ENCODE peak calls at places on chromosomes 6 and 20, in eight cellular contexts. One of them, this sample, is unnamed.

GRCh38 chr20:64164123-64164836 is at the start of gene MYT1:
- DNase-seq in progenitor cell of endocrine pancreas: no peak
- DNase-seq in pancreas: peak
- DNase-seq in mammary epithelial cell: no peak
- DNase-seq in cardiac fibroblast: no peak
- DNase-seq in astrocyte of the spinal cord: no peak
- DNase-seq in GM12865: no peak
- DNase-seq in mesothelial cell of epicardium: no peak
- DNase-seq in this sample: no peak

GRCh38 chr20:48143435-48144081 is 358.3 kb upstream of the SULF2 start:
- DNase-seq in mammary epithelial cell: no peak
- DNase-seq in mesothelial cell of epicardium: no peak
- DNase-seq in progenitor cell of endocrine pancreas: no peak
- DNase-seq in pancreas: no peak
- DNase-seq in astrocyte of the spinal cord: no peak
- DNase-seq in cardiac fibroblast: no peak
- DNase-seq in GM12865: no peak
- DNase-seq in this sample: no peak

GRCh38 chr20:41273445-41273844 is 44.1 kb downstream of the ZHX3 start:
- DNase-seq in mammary epithelial cell: no peak
- DNase-seq in mesothelial cell of epicardium: no peak
- DNase-seq in GM12865: no peak
- DNase-seq in astrocyte of the spinal cord: no peak
- DNase-seq in progenitor cell of endocrine pancreas: no peak
- DNase-seq in pancreas: no peak
- DNase-seq in cardiac fibroblast: no peak
- DNase-seq in this sample: no peak

GRCh38 chr6:77136086-77136485 is 327.2 kb downstream of the HTR1B start:
- DNase-seq in GM12865: no peak
- DNase-seq in cardiac fibroblast: peak
- DNase-seq in mammary epithelial cell: peak
- DNase-seq in progenitor cell of endocrine pancreas: no peak
- DNase-seq in pancreas: no peak
- DNase-seq in astrocyte of the spinal cord: peak
- DNase-seq in mesothelial cell of epicardium: no peak
- DNase-seq in this sample: peak

GRCh38 chr6:12957321-12958051 is 240.9 kb downstream of the PHACTR1 start:
- DNase-seq in mesothelial cell of epicardium: no peak
- DNase-seq in GM12865: peak
- DNase-seq in astrocyte of the spinal cord: peak
- DNase-seq in mammary epithelial cell: peak
- DNase-seq in pancreas: peak
- DNase-seq in progenitor cell of endocrine pancreas: no peak
- DNase-seq in cardiac fibroblast: peak
- DNase-seq in this sample: peak

GRCh38 chr6:28425942-28426541 is 17.2 kb downstream of the ZSCAN23 start:
- DNase-seq in pancreas: no peak
- DNase-seq in progenitor cell of endocrine pancreas: no peak
- DNase-seq in mammary epithelial cell: no peak
- DNase-seq in GM12865: peak
- DNase-seq in astrocyte of the spinal cord: no peak
- DNase-seq in cardiac fibroblast: no peak
- DNase-seq in mesothelial cell of epicardium: no peak
- DNase-seq in this sample: no peak

GRCh38 chr6:11761744-11762620 is 16.6 kb downstream of the ADTRP start:
- DNase-seq in astrocyte of the spinal cord: no peak
- DNase-seq in progenitor cell of endocrine pancreas: no peak
- DNase-seq in mesothelial cell of epicardium: no peak
- DNase-seq in GM12865: no peak
- DNase-seq in mammary epithelial cell: peak
- DNase-seq in pancreas: no peak
- DNase-seq in cardiac fibroblast: no peak
- DNase-seq in this sample: no peak

GRCh38 chr20:2485662-2486061 is 15.1 kb upstream of the SNRPB start:
- DNase-seq in pancreas: no peak
- DNase-seq in cardiac fibroblast: no peak
- DNase-seq in GM12865: no peak
- DNase-seq in astrocyte of the spinal cord: no peak
- DNase-seq in progenitor cell of endocrine pancreas: no peak
- DNase-seq in mammary epithelial cell: no peak
- DNase-seq in mesothelial cell of epicardium: no peak
- DNase-seq in this sample: no peak

GRCh38 chr20:7792131-7792869 is 148.0 kb downstream of the HAO1 start:
- DNase-seq in astrocyte of the spinal cord: peak
- DNase-seq in mammary epithelial cell: peak
- DNase-seq in GM12865: no peak
- DNase-seq in cardiac fibroblast: peak
- DNase-seq in mesothelial cell of epicardium: no peak
- DNase-seq in pancreas: no peak
- DNase-seq in progenitor cell of endocrine pancreas: no peak
- DNase-seq in this sample: peak

GRCh38 chr6:4322846-4323309 is 187.5 kb upstream of the ECI2 start:
- DNase-seq in pancreas: no peak
- DNase-seq in mammary epithelial cell: peak
- DNase-seq in progenitor cell of endocrine pancreas: no peak
- DNase-seq in cardiac fibroblast: no peak
- DNase-seq in GM12865: no peak
- DNase-seq in mesothelial cell of epicardium: no peak
- DNase-seq in astrocyte of the spinal cord: no peak
- DNase-seq in this sample: peak

GRCh38 chr6:151544453-151544852 is 50.6 kb downstream of the CCDC170 start:
- DNase-seq in GM12865: no peak
- DNase-seq in pancreas: no peak
- DNase-seq in mesothelial cell of epicardium: no peak
- DNase-seq in mammary epithelial cell: no peak
- DNase-seq in astrocyte of the spinal cord: no peak
- DNase-seq in cardiac fibroblast: no peak
- DNase-seq in progenitor cell of endocrine pancreas: no peak
- DNase-seq in this sample: no peak

GRCh38 chr20:46394872-46395470 is 11.4 kb downstream of the ELMO2 start:
- DNase-seq in pancreas: no peak
- DNase-seq in progenitor cell of endocrine pancreas: no peak
- DNase-seq in mesothelial cell of epicardium: no peak
- DNase-seq in astrocyte of the spinal cord: no peak
- DNase-seq in GM12865: no peak
- DNase-seq in cardiac fibroblast: no peak
- DNase-seq in mammary epithelial cell: no peak
- DNase-seq in this sample: no peak

GRCh38 chr20:56590888-56591287 is 38.2 kb upstream of the TFAP2C start:
- DNase-seq in mesothelial cell of epicardium: no peak
- DNase-seq in pancreas: no peak
- DNase-seq in astrocyte of the spinal cord: no peak
- DNase-seq in mammary epithelial cell: no peak
- DNase-seq in GM12865: no peak
- DNase-seq in progenitor cell of endocrine pancreas: no peak
- DNase-seq in cardiac fibroblast: no peak
- DNase-seq in this sample: no peak

GRCh38 chr20:41029150-41029872 is 689 bp downstream of the TOP1 start:
- DNase-seq in astrocyte of the spinal cord: no peak
- DNase-seq in pancreas: peak
- DNase-seq in mammary epithelial cell: no peak
- DNase-seq in cardiac fibroblast: peak
- DNase-seq in mesothelial cell of epicardium: no peak
- DNase-seq in progenitor cell of endocrine pancreas: no peak
- DNase-seq in GM12865: peak
- DNase-seq in this sample: peak

GRCh38 chr20:63895886-63896135 is 885 bp downstream of the DNAJC5 start:
- DNase-seq in GM12865: no peak
- DNase-seq in astrocyte of the spinal cord: peak
- DNase-seq in mesothelial cell of epicardium: no peak
- DNase-seq in cardiac fibroblast: peak
- DNase-seq in progenitor cell of endocrine pancreas: no peak
- DNase-seq in pancreas: no peak
- DNase-seq in mammary epithelial cell: peak
- DNase-seq in this sample: peak

GRCh38 chr6:169850746-169851145 is 99.3 kb downstream of the ERMARD start:
- DNase-seq in progenitor cell of endocrine pancreas: no peak
- DNase-seq in mesothelial cell of epicardium: no peak
- DNase-seq in astrocyte of the spinal cord: no peak
- DNase-seq in cardiac fibroblast: no peak
- DNase-seq in pancreas: no peak
- DNase-seq in GM12865: no peak
- DNase-seq in mammary epithelial cell: no peak
- DNase-seq in this sample: no peak

GRCh38 chr6:88238901-88239300 is 72.8 kb upstream of the CNR1 start:
- DNase-seq in cardiac fibroblast: no peak
- DNase-seq in GM12865: no peak
- DNase-seq in progenitor cell of endocrine pancreas: no peak
- DNase-seq in mammary epithelial cell: no peak
- DNase-seq in astrocyte of the spinal cord: no peak
- DNase-seq in pancreas: no peak
- DNase-seq in mesothelial cell of epicardium: no peak
- DNase-seq in this sample: no peak

GRCh38 chr6:88236961-88237360 is 70.8 kb upstream of the CNR1 start:
- DNase-seq in astrocyte of the spinal cord: no peak
- DNase-seq in GM12865: no peak
- DNase-seq in mesothelial cell of epicardium: no peak
- DNase-seq in progenitor cell of endocrine pancreas: no peak
- DNase-seq in pancreas: no peak
- DNase-seq in mammary epithelial cell: no peak
- DNase-seq in cardiac fibroblast: no peak
- DNase-seq in this sample: no peak

GRCh38 chr6:88232753-88233152 is 66.6 kb upstream of the CNR1 start:
- DNase-seq in pancreas: no peak
- DNase-seq in astrocyte of the spinal cord: no peak
- DNase-seq in GM12865: no peak
- DNase-seq in cardiac fibroblast: no peak
- DNase-seq in mammary epithelial cell: no peak
- DNase-seq in mesothelial cell of epicardium: no peak
- DNase-seq in progenitor cell of endocrine pancreas: no peak
- DNase-seq in this sample: no peak

DNA sequence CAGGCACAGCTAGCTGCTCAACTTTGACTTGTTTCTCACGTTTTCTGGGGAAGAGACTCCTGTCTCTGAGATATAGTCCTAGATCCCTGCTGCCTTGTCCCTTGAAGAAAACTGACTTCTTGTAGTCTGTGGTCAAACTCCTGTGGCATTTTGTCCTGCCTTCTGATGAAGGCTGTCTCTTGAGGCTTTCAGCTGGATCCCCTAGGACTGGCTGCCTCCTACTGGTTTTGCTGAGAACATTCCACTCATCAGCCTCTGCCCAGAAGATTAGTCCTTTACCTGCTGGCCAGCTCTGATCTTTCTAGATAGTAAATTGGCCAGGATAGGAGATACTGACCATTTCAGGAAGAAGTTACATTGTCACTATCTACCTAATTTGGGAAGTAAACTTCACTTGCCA is 71.9 kb upstream of the CNR1 start:
- DNase-seq in astrocyte of the spinal cord: no peak
- DNase-seq in GM12865: peak
- DNase-seq in mammary epithelial cell: peak
- DNase-seq in mesothelial cell of epicardium: no peak
- DNase-seq in cardiac fibroblast: peak
- DNase-seq in progenitor cell of endocrine pancreas: peak
- DNase-seq in pancreas: no peak
- DNase-seq in this sample: peak
- TF ChIP-seq CTCF in astrocyte of the spinal cord: peak
- TF ChIP-seq CTCF in GM12865: peak
- TF ChIP-seq CTCF in mammary epithelial cell: peak
- TF ChIP-seq CTCF in mesothelial cell of epicardium: peak
- TF ChIP-seq CTCF in cardiac fibroblast: peak
- TF ChIP-seq CTCF in progenitor cell of endocrine pancreas: peak
- TF ChIP-seq CTCF in pancreas: no peak
- TF ChIP-seq CTCF in this sample: no peak

DNA sequence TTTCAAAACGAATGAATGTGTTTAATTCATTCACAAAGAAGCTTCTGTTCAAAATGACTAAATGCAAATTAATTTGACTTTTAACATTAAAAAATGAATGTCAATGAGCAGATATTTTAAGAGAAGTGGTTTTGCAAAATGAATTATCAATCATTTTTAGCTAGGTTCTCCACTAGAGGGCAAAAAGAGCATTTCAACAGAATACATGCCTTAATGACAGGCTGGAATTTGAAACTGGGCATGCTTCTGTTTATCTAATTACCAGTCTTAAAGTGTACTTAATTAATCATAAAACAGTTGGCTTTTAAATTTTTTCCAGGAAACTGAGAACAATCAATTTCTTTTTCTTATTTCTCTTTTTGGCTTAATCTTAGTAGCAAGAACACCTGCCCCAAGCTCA is 63.8 kb upstream of the TINAG start:
- DNase-seq in mesothelial cell of epicardium: no peak
- DNase-seq in progenitor cell of endocrine pancreas: no peak
- DNase-seq in GM12865: peak
- DNase-seq in cardiac fibroblast: peak
- DNase-seq in mammary epithelial cell: peak
- DNase-seq in astrocyte of the spinal cord: peak
- DNase-seq in pancreas: no peak
- DNase-seq in this sample: peak
- TF ChIP-seq CTCF in mesothelial cell of epicardium: peak
- TF ChIP-seq CTCF in progenitor cell of endocrine pancreas: peak
- TF ChIP-seq CTCF in GM12865: peak
- TF ChIP-seq CTCF in cardiac fibroblast: peak
- TF ChIP-seq CTCF in mammary epithelial cell: peak
- TF ChIP-seq CTCF in astrocyte of the spinal cord: peak
- TF ChIP-seq CTCF in pancreas: no peak
- TF ChIP-seq CTCF in this sample: peak

DNA sequence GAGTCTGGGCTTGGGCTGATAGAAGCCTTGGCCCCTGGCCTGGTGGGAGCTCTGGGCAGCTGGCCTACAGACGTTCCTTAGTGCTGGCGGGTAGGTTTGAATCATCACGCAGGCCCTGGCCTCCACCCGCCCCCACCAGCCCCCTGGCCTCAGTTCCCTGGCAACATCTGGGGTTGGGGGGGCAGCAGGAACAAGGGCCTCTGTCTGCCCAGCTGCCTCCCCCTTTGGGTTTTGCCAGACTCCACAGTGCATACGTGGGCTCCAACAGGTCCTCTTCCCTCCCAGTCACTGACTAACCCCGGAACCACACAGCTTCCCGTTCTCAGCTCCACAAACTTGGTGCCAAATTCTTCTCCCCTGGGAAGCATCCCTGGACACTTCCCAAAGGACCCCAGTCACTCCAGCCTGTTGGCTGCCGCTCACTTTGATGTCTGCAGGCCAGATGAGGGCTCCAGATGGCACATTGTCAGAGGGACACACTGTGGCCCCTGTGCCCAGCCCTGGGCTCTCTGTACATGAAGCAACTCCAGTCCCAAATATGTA is 957 bp upstream of the VEGFA start:
- DNase-seq in GM12865: no peak
- DNase-seq in mammary epithelial cell: no peak
- DNase-seq in progenitor cell of endocrine pancreas: no peak
- DNase-seq in cardiac fibroblast: peak
- DNase-seq in pancreas: no peak
- DNase-seq in astrocyte of the spinal cord: peak
- DNase-seq in mesothelial cell of epicardium: no peak
- DNase-seq in this sample: no peak
- TF ChIP-seq CTCF in GM12865: no peak
- TF ChIP-seq CTCF in mammary epithelial cell: no peak
- TF ChIP-seq CTCF in progenitor cell of endocrine pancreas: no peak
- TF ChIP-seq CTCF in cardiac fibroblast: no peak
- TF ChIP-seq CTCF in pancreas: no peak
- TF ChIP-seq CTCF in astrocyte of the spinal cord: no peak
- TF ChIP-seq CTCF in mesothelial cell of epicardium: no peak
- TF ChIP-seq CTCF in this sample: no peak

DNA sequence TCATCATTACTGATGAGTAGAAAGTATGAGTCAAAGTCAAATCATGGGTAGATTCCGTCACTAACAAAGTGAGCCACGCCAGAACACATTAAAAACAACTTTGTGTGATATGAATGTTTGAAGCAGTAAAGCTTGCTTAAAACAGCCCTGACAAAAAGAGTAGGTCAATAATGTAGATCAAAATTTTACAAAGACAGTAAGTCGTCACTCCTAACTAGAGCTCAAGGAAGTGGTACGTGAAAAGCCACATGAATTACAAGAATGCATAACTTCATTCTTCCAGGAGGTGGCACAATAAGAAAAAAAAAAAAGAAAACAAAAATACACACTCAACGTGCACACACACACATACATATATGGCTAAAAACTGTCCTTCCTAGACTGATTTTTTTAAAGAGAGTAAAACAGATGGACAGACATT is 69.9 kb downstream of the HACE1 start:
- DNase-seq in progenitor cell of endocrine pancreas: no peak
- DNase-seq in mammary epithelial cell: peak
- DNase-seq in pancreas: no peak
- DNase-seq in cardiac fibroblast: peak
- DNase-seq in astrocyte of the spinal cord: peak
- DNase-seq in GM12865: peak
- DNase-seq in mesothelial cell of epicardium: no peak
- DNase-seq in this sample: peak
- TF ChIP-seq CTCF in progenitor cell of endocrine pancreas: peak
- TF ChIP-seq CTCF in mammary epithelial cell: peak
- TF ChIP-seq CTCF in pancreas: no peak
- TF ChIP-seq CTCF in cardiac fibroblast: peak
- TF ChIP-seq CTCF in astrocyte of the spinal cord: no peak
- TF ChIP-seq CTCF in GM12865: peak
- TF ChIP-seq CTCF in mesothelial cell of epicardium: peak
- TF ChIP-seq CTCF in this sample: peak

This sample was measured in MCF 10A.